ENCODE peak calls at places on chromosomes 12 and 14, in five cellular contexts. N is CD8-positive, alpha-beta T cell; V is lung; D is thyroid gland; Y is mucosa of descending colon. S is an unnamed sample. For H3K4me1 and H3K36me3, the result is how much of the 10 kb centered on the place peaks cover.

GRCh38 chr14:63656194-63656593 is 14.5 kb upstream of the WDR89 start:
- DNase-seq in N (no peak), Y (no peak), V (no peak), D (no peak), S (no peak)

GRCh38 chr12:5556033-5556614 is 124.2 kb downstream of the NTF3 start:
- DNase-seq in Y (no peak), D (no peak), N (no peak), V (no peak), S (no peak)

GRCh38 chr12:53236443-53237111 is 4.6 kb upstream of the RARG start:
- DNase-seq in N (no peak), D (no peak), Y (no peak), V (no peak), S (no peak)

GRCh38 chr14:100288382-100289185 is 17.7 kb downstream of the SLC25A29 start:
- DNase-seq in N (no peak), Y (no peak), V (no peak), D (peak), S (no peak)

GRCh38 chr12:27615331-27615891 is 80.8 kb upstream of the REP15 start:
- DNase-seq in D (no peak), V (no peak), N (no peak), Y (no peak), S (no peak)

GRCh38 chr12:132416121-132416673 is 73.8 kb upstream of the FBRSL1 start:
- DNase-seq in D (no peak), N (no peak), Y (peak), V (no peak), S (no peak)

GRCh38 chr12:105365231-105365630 is 34.7 kb downstream of the C12orf75 start:
- DNase-seq in V (no peak), Y (no peak), D (no peak), N (no peak), S (no peak)

GRCh38 chr14:23183479-23183878 is at the start of gene SLC7A8:
- DNase-seq in V (peak), D (peak), N (no peak), Y (no peak), S (no peak)

GRCh38 chr12:42568952-42569916 is 20.3 kb downstream of the PRICKLE1 start:
- DNase-seq in N (no peak), V (no peak), D (no peak), Y (no peak), S (no peak)

GRCh38 chr12:114168061-114168460 is 201.9 kb upstream of the RBM19 start:
- DNase-seq in D (no peak), Y (no peak), N (no peak), V (no peak), S (no peak)

GRCh38 chr14:23910081-23910875 is 43.3 kb upstream of the DHRS4 start:
- DNase-seq in V (peak), Y (no peak), D (peak), N (no peak), S (no peak)

GRCh38 chr12:104226672-104227071 is 11.1 kb downstream of the TXNRD1 start:
- DNase-seq in V (no peak), Y (no peak), N (no peak), D (no peak), S (no peak)

DNA sequence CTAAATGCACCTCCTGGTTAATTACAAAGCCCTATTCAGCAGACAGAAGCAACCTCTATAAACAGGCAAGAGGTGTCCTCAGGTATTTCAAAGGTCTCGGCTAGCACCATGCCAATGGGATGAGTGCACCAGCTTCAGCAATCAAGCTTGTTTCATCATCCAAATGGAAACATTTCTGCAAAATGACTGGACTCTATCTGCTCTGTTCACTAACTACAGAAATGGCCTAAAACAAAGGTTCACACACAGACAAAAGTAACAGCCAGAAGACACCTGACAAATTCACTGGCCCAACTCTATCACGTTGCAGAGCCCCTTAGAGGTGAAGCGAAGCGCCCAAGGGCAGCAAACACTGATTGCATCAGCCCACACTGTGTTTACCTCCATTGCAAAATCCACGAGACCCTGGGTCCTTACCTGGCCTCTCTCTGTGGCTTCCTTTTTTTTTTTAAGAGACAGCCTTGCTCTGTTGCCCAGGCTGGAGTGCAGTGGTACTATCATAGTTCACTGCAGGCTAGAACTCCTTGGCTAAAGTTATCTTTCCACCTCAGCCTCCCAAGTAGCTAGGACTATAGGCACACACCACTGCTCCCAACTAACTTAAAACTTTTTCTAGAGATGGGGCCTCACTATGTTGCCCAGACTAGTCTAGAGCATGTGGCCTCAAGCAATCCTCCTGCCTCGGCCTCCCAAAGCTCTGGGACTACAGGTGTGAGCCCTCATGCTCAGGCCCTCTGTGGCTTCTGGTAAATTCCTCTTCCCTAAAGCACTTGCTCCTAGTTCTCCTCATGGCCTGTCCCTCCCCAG is 8.5 kb upstream of the SYNE3 start:
- DNase-seq in D (no peak), N (no peak), V (no peak), Y (no peak), S (no peak)
- H3K4me1 ChIP-seq in D (under half), N (half or more), V (under half), Y (under half), S (under half)

DNA sequence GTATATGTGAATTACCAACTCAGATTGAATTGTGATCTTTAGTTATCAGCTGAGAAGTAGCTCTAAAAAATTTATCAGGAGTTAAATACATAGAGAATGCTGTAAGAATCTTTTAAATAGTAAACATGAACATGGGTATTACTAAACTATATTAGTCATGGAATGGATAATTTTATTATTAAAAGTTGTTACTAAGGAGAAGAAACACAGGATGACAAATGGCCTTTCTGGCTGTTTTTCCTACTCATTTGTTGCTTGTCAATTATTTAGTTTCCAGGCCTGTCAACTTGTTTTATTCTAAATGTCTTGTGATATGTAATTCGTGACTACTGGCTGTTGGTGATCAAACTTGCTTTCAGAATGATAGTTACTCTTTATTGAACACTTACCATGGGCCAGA is 58.7 kb downstream of the KTN1 start:
- DNase-seq in D (no peak), Y (no peak), V (no peak), N (no peak), S (no peak)
- H3K36me3 ChIP-seq in D (under half), Y (under half), V (under half), N (under half), S (under half)

GRCh38 chr12:111149299-111149698 is 219.6 kb downstream of the PHETA1 start:
- DNase-seq in D (no peak), Y (no peak), N (no peak), V (no peak), S (no peak)
- TF ChIP-seq CTCF in D (no peak), Y (no peak), N (no peak), V (no peak), S (no peak)

GRCh38 chr12:177336-177979 is 36.5 kb downstream of the SLC6A12 start:
- DNase-seq in Y (no peak), V (no peak), N (no peak), D (no peak), S (no peak)
- H3K4me1 ChIP-seq in Y (under half), V (under half), N (under half), D (half or more), S (under half)